ENCODE peak calls at places on chromosomes 6 and 20, in nine cellular contexts. F, I, T, J, V, G, N, K and L are unnamed samples.

GRCh38 chr6:113684382-113684901 is 172.7 kb upstream of the MARCKS start:
- DNase-seq in F (peak; percentile 36), I (no peak), T (no peak), J (no peak), V (no peak), G (peak; percentile 24), N (no peak), K (no peak), L (no peak)

GRCh38 chr6:166849762-166850181 is 106.6 kb downstream of the RNASET2 start:
- DNase-seq in F (no peak), I (no peak), T (no peak), J (no peak), V (no peak), G (peak; percentile 16), N (no peak), K (no peak), L (no peak)

GRCh38 chr6:53280207-53280606 is 68.5 kb downstream of the ELOVL5 start:
- DNase-seq in F (no peak), I (no peak), T (no peak), J (no peak), V (no peak), G (peak; percentile 40), N (no peak), K (no peak), L (no peak)

GRCh38 chr6:35739645-35740517 is 3.0 kb downstream of the ARMC12 start:
- DNase-seq in F (no peak), I (peak; percentile 74), T (no peak), J (no peak), V (no peak), G (no peak), N (no peak), K (no peak), L (no peak)

GRCh38 chr6:100487638-100488037 is 22.9 kb upstream of the SIM1 start:
- DNase-seq in F (no peak), I (no peak), T (no peak), J (no peak), V (no peak), G (no peak), N (no peak), K (no peak), L (no peak)

GRCh38 chr6:108564178-108564577 is 3.5 kb downstream of the FOXO3 start:
- DNase-seq in F (peak; percentile 80), I (no peak), T (no peak), J (no peak), V (no peak), G (no peak), N (no peak), K (peak; percentile 93), L (peak; percentile 13)

GRCh38 chr6:146526192-146526591 is 17.4 kb upstream of the RAB32 start:
- DNase-seq in F (peak; percentile 5), I (no peak), T (no peak), J (no peak), V (no peak), G (no peak), N (no peak), K (peak; percentile 14), L (no peak)

GRCh38 chr20:22866757-22867425 is 168.2 kb upstream of the SSTR4 start:
- DNase-seq in F (peak; percentile 28), I (no peak), T (no peak), J (no peak), V (no peak), G (no peak), N (no peak), K (no peak), L (no peak)

GRCh38 chr6:150499882-150500312 is 99.8 kb upstream of the PLEKHG1 start:
- DNase-seq in F (peak; percentile 3), I (no peak), T (no peak), J (no peak), V (no peak), G (no peak), N (no peak), K (no peak), L (no peak)

GRCh38 chr20:7347409-7347808 is 579.9 kb downstream of the BMP2 start:
- DNase-seq in F (no peak), I (no peak), T (no peak), J (no peak), V (no peak), G (no peak), N (no peak), K (no peak), L (no peak)

GRCh38 chr20:43459022-43459942 is 1.6 kb downstream of the SRSF6 start:
- DNase-seq in F (peak; percentile 28), I (no peak), T (no peak), J (no peak), V (no peak), G (peak; percentile 17), N (no peak), K (peak; percentile 35), L (no peak)

GRCh38 chr6:144379356-144379755 is 94.2 kb downstream of the UTRN start:
- DNase-seq in F (peak; percentile 57), I (no peak), T (no peak), J (no peak), V (no peak), G (no peak), N (no peak), K (peak; percentile 14), L (no peak)

GRCh38 chr6:95286874-95287273 is 290.5 kb upstream of the MANEA start:
- DNase-seq in F (no peak), I (no peak), T (no peak), J (no peak), V (no peak), G (no peak), N (no peak), K (no peak), L (no peak)

GRCh38 chr20:23257848-23258746 is 92.5 kb upstream of the NXT1 start:
- DNase-seq in F (peak; percentile 93), I (no peak), T (no peak), J (no peak), V (no peak), G (no peak), N (no peak), K (peak; percentile 77), L (peak; percentile 64)

GRCh38 chr20:2287504-2287903 is 8.3 kb upstream of the TGM3 start:
- DNase-seq in F (no peak), I (no peak), T (no peak), J (no peak), V (no peak), G (no peak), N (no peak), K (no peak), L (peak; percentile 16)

GRCh38 chr20:1818895-1819294 is 76.3 kb upstream of the SIRPA start:
- DNase-seq in F (no peak), I (no peak), T (no peak), J (no peak), V (no peak), G (no peak), N (no peak), K (no peak), L (no peak)

GRCh38 chr6:74598473-74599393 is 607.1 kb downstream of the COL12A1 start:
- DNase-seq in F (no peak), I (no peak), T (no peak), J (no peak), V (no peak), G (no peak), N (no peak), K (no peak), L (no peak)

GRCh38 chr6:118391086-118391485 is 157.0 kb upstream of the PLN start:
- DNase-seq in F (no peak), I (no peak), T (no peak), J (no peak), V (no peak), G (no peak), N (no peak), K (peak; percentile 36), L (no peak)
- H3K4me1 ChIP-seq in F (peaks cover 7% of the 10 kb centered on the region), I (no peaks in the 10 kb centered on the region), T (no peaks in the 10 kb centered on the region), J (no peaks in the 10 kb centered on the region), V (no peaks in the 10 kb centered on the region), G (no peaks in the 10 kb centered on the region), N (no peaks in the 10 kb centered on the region), K (peaks cover 10% of the 10 kb centered on the region), L (no peaks in the 10 kb centered on the region)

GRCh38 chr6:156967852-156968251 is 190.7 kb downstream of the ARID1B start:
- DNase-seq in F (no peak), I (no peak), T (no peak), J (no peak), V (no peak), G (no peak), N (no peak), K (no peak), L (no peak)
- H3K4me1 ChIP-seq in F (peaks cover 6% of the 10 kb centered on the region), I (peaks cover 12% of the 10 kb centered on the region), T (peaks cover 32% of the 10 kb centered on the region), J (peaks cover 5% of the 10 kb centered on the region), V (no peaks in the 10 kb centered on the region), G (peaks cover 37% of the 10 kb centered on the region), N (peaks cover 34% of the 10 kb centered on the region), K (no peaks in the 10 kb centered on the region), L (peaks cover 48% of the 10 kb centered on the region)

GRCh38 chr6:21132856-21133610 is 460.5 kb upstream of the SOX4 start:
- DNase-seq in F (peak; percentile 15), I (no peak), T (no peak), J (no peak), V (no peak), G (no peak), N (no peak), K (peak; percentile 25), L (no peak)
- H3K4me1 ChIP-seq in F (no peaks in the 10 kb centered on the region), I (peaks cover 3% of the 10 kb centered on the region), T (no peaks in the 10 kb centered on the region), J (peaks cover 3% of the 10 kb centered on the region), V (no peaks in the 10 kb centered on the region), G (no peaks in the 10 kb centered on the region), N (no peaks in the 10 kb centered on the region), K (no peaks in the 10 kb centered on the region), L (no peaks in the 10 kb centered on the region)

GRCh38 chr20:56428388-56428787 is 16.3 kb downstream of the CASS4 start:
- DNase-seq in F (no peak), I (no peak), T (no peak), J (no peak), V (no peak), G (no peak), N (no peak), K (no peak), L (no peak)

GRCh38 chr20:56424931-56425330 is 12.9 kb downstream of the CASS4 start:
- DNase-seq in F (no peak), I (no peak), T (no peak), J (no peak), V (no peak), G (no peak), N (no peak), K (no peak), L (peak; percentile 60)

GRCh38 chr20:56427797-56428196 is 15.7 kb downstream of the CASS4 start:
- DNase-seq in F (no peak), I (no peak), T (no peak), J (no peak), V (no peak), G (no peak), N (no peak), K (no peak), L (no peak)

GRCh38 chr20:56426926-56427325 is 14.9 kb downstream of the CASS4 start:
- DNase-seq in F (no peak), I (no peak), T (no peak), J (no peak), V (no peak), G (no peak), N (no peak), K (no peak), L (peak; percentile 5)

DNA sequence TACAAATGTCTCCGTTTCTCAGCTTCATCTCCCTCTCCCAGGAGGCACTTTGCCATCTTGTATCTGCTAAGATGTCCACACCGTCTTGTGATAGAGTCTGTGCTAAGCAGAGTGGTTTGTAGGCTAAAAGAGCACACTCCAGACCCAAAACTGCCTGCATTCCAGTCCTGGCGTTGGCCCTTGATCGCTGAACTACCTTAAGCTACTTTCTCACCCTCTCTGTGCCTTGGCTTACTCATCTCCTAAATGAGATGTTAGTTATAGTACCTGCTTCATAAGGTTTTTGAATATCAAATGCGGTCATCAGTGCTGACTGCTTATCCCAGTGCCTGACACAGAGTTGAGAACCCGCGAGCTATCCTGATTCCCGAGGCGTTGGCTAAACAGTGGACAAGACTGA is 14.0 kb downstream of the CASS4 start:
- DNase-seq in F (no peak), I (no peak), T (no peak), J (no peak), V (no peak), G (no peak), N (no peak), K (no peak), L (no peak)
- H3K4me1 ChIP-seq in F (peaks cover 18% of the 10 kb centered on the region), I (no peaks in the 10 kb centered on the region), T (peaks cover 51% of the 10 kb centered on the region), J (no peaks in the 10 kb centered on the region), V (no peaks in the 10 kb centered on the region), G (peaks cover 12% of the 10 kb centered on the region), N (peaks cover 78% of the 10 kb centered on the region), K (peaks cover 51% of the 10 kb centered on the region), L (no peaks in the 10 kb centered on the region)